ENCODE peak calls at places on chromosomes 2 and 18, in ten cellular contexts. M, V, S, R, O, D, Q, K, E and U are unnamed samples.

GRCh38 chr2:230985519-230986231 is 10.2 kb upstream of the SPATA3 start:
- DNase-seq in M (no peak), V (no peak), S (no peak), R (no peak), O (no peak), D (no peak), Q (no peak), K (no peak), E (no peak), U (no peak)

GRCh38 chr2:55917713-55918390 is 5.7 kb downstream of the EFEMP1 start:
- DNase-seq in M (no peak), V (no peak), S (no peak), R (no peak), O (no peak), D (no peak), Q (no peak), K (no peak), E (no peak), U (no peak)

GRCh38 chr18:7664024-7664312 is 96.9 kb downstream of the PTPRM start:
- DNase-seq in M (no peak), V (no peak), S (no peak), R (no peak), O (peak), D (no peak), Q (no peak), K (no peak), E (no peak), U (no peak)

GRCh38 chr2:45494275-45494977 is 116.6 kb downstream of the SRBD1 start:
- DNase-seq in M (no peak), V (peak), S (peak), R (peak), O (peak), D (no peak), Q (peak), K (peak), E (peak), U (peak)

GRCh38 chr2:188986839-188987238 is 12.7 kb downstream of the COL3A1 start:
- DNase-seq in M (no peak), V (no peak), S (no peak), R (no peak), O (peak), D (no peak), Q (no peak), K (no peak), E (no peak), U (no peak)

GRCh38 chr2:225041210-225041870 is 928 bp downstream of the DOCK10 start:
- DNase-seq in M (peak), V (no peak), S (peak), R (no peak), O (peak), D (peak), Q (no peak), K (peak), E (peak), U (no peak)

GRCh38 chr2:33236457-33236856 is 240.0 kb upstream of the RASGRP3 start:
- DNase-seq in M (no peak), V (no peak), S (peak), R (no peak), O (peak), D (no peak), Q (no peak), K (no peak), E (no peak), U (no peak)

GRCh38 chr18:55775972-55776371 is 188.0 kb upstream of the TCF4 start:
- DNase-seq in M (no peak), V (no peak), S (no peak), R (no peak), O (no peak), D (no peak), Q (no peak), K (no peak), E (no peak), U (no peak)

GRCh38 chr18:63757541-63757940 is 17.7 kb upstream of the SERPINB7 start:
- DNase-seq in M (no peak), V (no peak), S (no peak), R (no peak), O (no peak), D (no peak), Q (no peak), K (no peak), E (no peak), U (no peak)

GRCh38 chr2:85042330-85042729 is 71.4 kb downstream of the KCMF1 start:
- DNase-seq in M (no peak), V (no peak), S (no peak), R (no peak), O (no peak), D (no peak), Q (no peak), K (no peak), E (no peak), U (no peak)

GRCh38 chr2:16773080-16773713 is 107.6 kb upstream of the CYRIA start:
- DNase-seq in M (peak), V (peak), S (peak), R (peak), O (peak), D (no peak), Q (peak), K (peak), E (no peak), U (peak)